ENCODE peak calls at places on chromosomes 6 and 20, in five cellular contexts. R is neuronal stem cell, N is H1, E is H9, Z is trophoblast cell. Q is an unnamed sample.

GRCh38 chr20:58753267-58753928 is 60.8 kb downstream of the NPEPL1 start:
- DNase-seq in N (peak), R (no peak), E (peak), Z (no peak), Q (no peak)

GRCh38 chr6:90095788-90096187 is 200.9 kb downstream of the BACH2 start:
- DNase-seq in R (no peak), E (no peak), Z (no peak), N (no peak), Q (no peak)

GRCh38 chr6:169738204-169738971 is 13.0 kb downstream of the DYNLT2 start:
- DNase-seq in E (peak), R (no peak), Z (no peak), N (no peak), Q (no peak)

GRCh38 chr6:13011612-13012146 is 295.1 kb downstream of the PHACTR1 start:
- DNase-seq in Z (no peak), E (no peak), N (no peak), R (no peak), Q (no peak)

GRCh38 chr6:45021652-45022051 is 306.5 kb upstream of the RUNX2 start:
- DNase-seq in N (no peak), Z (no peak), E (no peak), R (no peak), Q (peak)

GRCh38 chr20:35091808-35092523 is 641 bp downstream of the TRPC4AP start:
- DNase-seq in N (no peak), Z (no peak), E (no peak), R (no peak), Q (peak)

GRCh38 chr6:136967874-136968752 is 46.0 kb downstream of the SLC35D3 start:
- DNase-seq in Z (peak), N (peak), R (peak), E (peak), Q (peak)

GRCh38 chr20:54197621-54198604 is 10.0 kb upstream of the PFDN4 start:
- DNase-seq in E (no peak), R (no peak), N (no peak), Z (no peak), Q (no peak)

GRCh38 chr20:51064160-51064559 is 41.3 kb upstream of the KCNG1 start:
- DNase-seq in Z (no peak), N (no peak), R (no peak), E (no peak), Q (no peak)

GRCh38 chr6:41156001-41156400 is 1.9 kb upstream of the TREML1 start:
- DNase-seq in Z (no peak), R (no peak), E (no peak), N (no peak), Q (no peak)

GRCh38 chr6:155850408-155850841 is 394.8 kb upstream of the NOX3 start:
- DNase-seq in E (no peak), R (no peak), N (no peak), Z (no peak), Q (peak)

GRCh38 chr20:49790077-49790798 is 22.4 kb upstream of the SLC9A8 start:
- DNase-seq in N (no peak), Z (peak), R (no peak), E (no peak), Q (peak)

GRCh38 chr6:28811873-28812272 is 111.9 kb downstream of the TRIM27 start:
- DNase-seq in R (no peak), Z (no peak), E (no peak), N (no peak), Q (peak)

GRCh38 chr20:14142171-14142570 is 146.9 kb downstream of the MACROD2 start:
- DNase-seq in Z (peak), E (peak), N (peak), R (peak), Q (peak)

GRCh38 chr20:8853805-8854338 is 215.0 kb upstream of the PLCB4 start:
- DNase-seq in E (peak), Z (peak), N (no peak), R (peak), Q (peak)

GRCh38 chr6:57173886-57174510 is 1.9 kb downstream of the BAG2 start:
- DNase-seq in N (no peak), R (no peak), E (peak), Z (peak), Q (peak)

GRCh38 chr6:140850438-140850837 is 1282.3 kb upstream of the GJE1 start:
- DNase-seq in Z (no peak), E (no peak), N (no peak), R (no peak), Q (peak)

GRCh38 chr6:88914180-88914579 is 49.2 kb downstream of the RNGTT start:
- DNase-seq in R (no peak), N (no peak), E (no peak), Z (no peak), Q (no peak)

GRCh38 chr6:47034919-47035318 is 7.2 kb downstream of the ADGRF1 start:
- DNase-seq in N (no peak), Z (no peak), E (no peak), R (no peak), Q (peak)

GRCh38 chr6:137167702-137168377 is 5.6 kb downstream of the IL22RA2 start:
- DNase-seq in N (no peak), E (no peak), Z (no peak), R (no peak), Q (no peak)

GRCh38 chr6:1724616-1725015 is 114.9 kb downstream of the FOXC1 start:
- DNase-seq in R (no peak), E (peak), Z (no peak), N (no peak), Q (no peak)

GRCh38 chr6:5249451-5250122 is 11.2 kb downstream of the LYRM4 start:
- DNase-seq in E (no peak), Z (no peak), N (no peak), R (no peak), Q (no peak)

GRCh38 chr6:147103641-147104040 is 100.6 kb upstream of the STXBP5 start:
- DNase-seq in R (no peak), E (no peak), Z (no peak), N (no peak), Q (no peak)

GRCh38 chr20:25321991-25322390 is 68.6 kb downstream of the ABHD12 start:
- DNase-seq in E (no peak), N (no peak), Z (no peak), R (no peak), Q (peak)

GRCh38 chr6:52499026-52499425 is 77.8 kb downstream of the TRAM2 start:
- DNase-seq in R (no peak), Z (peak), E (no peak), N (no peak), Q (peak)

GRCh38 chr6:28154357-28154756 is 12.7 kb downstream of the ZKSCAN8 start:
- DNase-seq in Z (no peak), N (no peak), R (no peak), E (no peak), Q (no peak)

GRCh38 chr20:5918856-5919633 is 31.3 kb downstream of the TRMT6 start:
- DNase-seq in E (no peak), R (no peak), Z (no peak), N (no peak), Q (peak)

GRCh38 chr20:39039261-39039660 is 77.1 kb downstream of the DHX35 start:
- DNase-seq in Z (peak), N (no peak), E (no peak), R (no peak), Q (no peak)

GRCh38 chr20:39036851-39037250 is 74.7 kb downstream of the DHX35 start:
- DNase-seq in E (no peak), Z (peak), R (no peak), N (no peak), Q (peak)

GRCh38 chr20:39040116-39040515 is 78.0 kb downstream of the DHX35 start:
- DNase-seq in E (no peak), R (no peak), Z (no peak), N (no peak), Q (no peak)

GRCh38 chr20:39038047-39038446 is 75.9 kb downstream of the DHX35 start:
- DNase-seq in R (no peak), E (no peak), Z (no peak), N (no peak), Q (no peak)

GRCh38 chr20:39038495-39038894 is 76.4 kb downstream of the DHX35 start:
- DNase-seq in Z (no peak), R (no peak), E (no peak), N (no peak), Q (no peak)
- H2BK120ac ChIP-seq in Z (no peak), R (no peak), E (no peak), N (no peak), Q (no peak)

GRCh38 chr6:148885920-148886845 is 139.4 kb downstream of the UST start:
- DNase-seq in R (peak), E (no peak), Z (no peak), N (no peak), Q (no peak)
- H3K18ac ChIP-seq in R (no peak), E (no peak), Z (no peak), N (no peak), Q (peak)

GRCh38 chr20:44624743-44625271 is 26.7 kb downstream of the ADA start:
- DNase-seq in N (no peak), Z (no peak), E (no peak), R (no peak), Q (no peak)
- H2BK12ac ChIP-seq in N (no peak), Z (no peak), E (no peak), R (no peak), Q (no peak)

GRCh38 chr20:62814709-62815065 is 2.2 kb upstream of the COL9A3 start:
- DNase-seq in N (no peak), E (no peak), Z (no peak), R (no peak), Q (no peak)

GRCh38 chr20:62815066-62815991 is 1.5 kb upstream of the COL9A3 start:
- DNase-seq in N (peak), E (peak), Z (no peak), R (no peak), Q (peak)

GRCh38 chr20:62817975-62818591 is 1.2 kb downstream of the COL9A3 start:
- DNase-seq in N (no peak), Z (no peak), R (no peak), E (no peak), Q (no peak)

GRCh38 chr20:62816879-62817873 is at the start of gene COL9A3:
- DNase-seq in E (no peak), Z (no peak), R (no peak), N (no peak), Q (no peak)

DNA sequence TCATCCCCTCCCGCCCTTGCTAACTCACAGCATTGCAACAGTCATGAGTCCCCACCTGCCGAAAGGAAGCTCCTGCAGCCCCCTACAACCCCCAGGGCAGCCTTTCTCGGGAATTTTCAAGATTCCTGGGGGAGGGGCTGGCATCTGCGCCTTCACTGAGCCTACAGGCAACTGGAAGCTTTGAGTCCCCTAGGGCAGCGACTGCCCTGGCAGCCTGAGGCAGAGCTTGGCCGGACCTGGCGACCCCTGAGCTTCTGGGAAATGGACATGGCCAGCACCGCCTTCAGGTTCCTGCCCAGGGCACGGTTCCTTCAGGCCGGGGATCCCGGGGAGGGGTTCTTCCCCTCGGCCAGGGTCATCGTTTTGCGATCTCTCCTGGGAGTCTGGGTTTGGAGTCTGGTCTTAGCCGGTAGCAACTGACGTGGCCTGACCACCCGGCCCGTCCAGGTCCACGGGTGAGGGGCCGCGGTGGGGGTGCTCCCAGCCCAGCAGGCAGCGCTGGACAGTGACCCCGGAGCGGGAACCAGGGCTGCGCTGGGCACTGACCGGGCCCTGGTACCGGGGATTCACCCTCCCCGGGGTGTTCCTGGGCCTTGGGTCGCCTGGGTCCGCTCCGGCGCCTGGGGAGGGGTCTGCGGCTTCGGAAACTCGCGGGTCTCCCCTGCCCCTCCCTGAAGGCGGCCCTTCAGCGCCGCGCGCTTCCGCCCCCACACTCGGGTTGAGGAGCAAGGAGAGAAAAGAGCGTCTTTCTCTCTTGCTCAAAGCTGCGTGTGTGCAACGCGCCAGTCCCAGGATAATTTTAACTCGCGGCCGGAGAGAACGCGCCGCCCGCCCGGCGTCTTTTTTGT is 595 bp upstream of the COL9A3 start:
- DNase-seq in E (peak), R (peak), N (peak), Z (no peak), Q (peak)
- H2BK120ac ChIP-seq in E (no peak), R (peak), N (peak), Z (peak), Q (no peak)

GRCh38 chr20:36861875-36862801 is 13.8 kb upstream of the TLDC2 start:
- DNase-seq in E (peak), Z (peak), R (no peak), N (no peak), Q (peak)
- H3K18ac ChIP-seq in E (no peak), Z (peak), R (peak), N (peak), Q (peak)

GRCh38 chr6:125668071-125668470 is 81.4 kb upstream of the HEY2 start:
- DNase-seq in E (no peak), Z (no peak), N (no peak), R (no peak), Q (no peak)
- H2BK12ac ChIP-seq in E (no peak), Z (no peak), N (no peak), R (no peak), Q (no peak)

GRCh38 chr6:152098683-152099082 is 291.2 kb downstream of the ESR1 start:
- DNase-seq in N (no peak), Z (no peak), R (no peak), E (no peak), Q (no peak)

GRCh38 chr6:152094992-152095592 is 287.6 kb downstream of the ESR1 start:
- DNase-seq in Z (peak), R (no peak), E (peak), N (peak), Q (peak)

GRCh38 chr6:152094276-152094675 is 286.8 kb downstream of the ESR1 start:
- DNase-seq in Z (no peak), E (no peak), N (no peak), R (no peak), Q (no peak)

GRCh38 chr6:152099816-152100618 is 292.5 kb downstream of the ESR1 start:
- DNase-seq in Z (peak), N (no peak), E (no peak), R (no peak), Q (peak)

DNA sequence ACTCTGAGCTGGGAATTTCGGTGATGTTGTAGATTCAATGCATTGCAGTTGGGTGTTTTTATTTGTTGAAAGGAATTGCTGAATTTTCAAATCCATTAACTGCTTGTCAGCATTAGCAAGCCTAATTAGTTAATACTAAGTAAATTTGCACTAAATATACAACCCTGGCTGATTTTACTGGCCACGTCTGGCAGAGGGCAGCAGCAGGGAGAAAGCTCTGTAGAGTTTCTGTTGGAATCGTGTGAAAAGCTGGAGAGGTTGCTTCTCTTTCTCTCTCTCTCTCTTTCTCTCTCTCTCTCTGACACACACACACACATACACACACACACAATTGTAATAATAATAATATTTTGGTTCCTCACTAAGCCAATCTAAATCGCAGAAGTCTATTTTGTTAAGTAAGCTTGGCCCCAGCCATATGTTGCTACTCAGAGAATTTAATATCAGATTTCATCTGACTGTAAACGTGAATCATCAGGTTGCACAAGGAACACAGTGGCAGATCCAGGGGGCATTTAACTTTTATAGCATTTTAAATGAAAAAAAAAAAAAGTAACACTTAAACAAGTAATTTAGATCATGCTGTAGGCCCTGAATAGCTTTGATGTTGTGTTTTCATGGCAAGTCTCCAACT is 289.5 kb downstream of the ESR1 start:
- DNase-seq in Z (no peak), N (no peak), E (no peak), R (no peak), Q (peak)
- H2BK120ac ChIP-seq in Z (no peak), N (no peak), E (no peak), R (no peak), Q (no peak)

DNA sequence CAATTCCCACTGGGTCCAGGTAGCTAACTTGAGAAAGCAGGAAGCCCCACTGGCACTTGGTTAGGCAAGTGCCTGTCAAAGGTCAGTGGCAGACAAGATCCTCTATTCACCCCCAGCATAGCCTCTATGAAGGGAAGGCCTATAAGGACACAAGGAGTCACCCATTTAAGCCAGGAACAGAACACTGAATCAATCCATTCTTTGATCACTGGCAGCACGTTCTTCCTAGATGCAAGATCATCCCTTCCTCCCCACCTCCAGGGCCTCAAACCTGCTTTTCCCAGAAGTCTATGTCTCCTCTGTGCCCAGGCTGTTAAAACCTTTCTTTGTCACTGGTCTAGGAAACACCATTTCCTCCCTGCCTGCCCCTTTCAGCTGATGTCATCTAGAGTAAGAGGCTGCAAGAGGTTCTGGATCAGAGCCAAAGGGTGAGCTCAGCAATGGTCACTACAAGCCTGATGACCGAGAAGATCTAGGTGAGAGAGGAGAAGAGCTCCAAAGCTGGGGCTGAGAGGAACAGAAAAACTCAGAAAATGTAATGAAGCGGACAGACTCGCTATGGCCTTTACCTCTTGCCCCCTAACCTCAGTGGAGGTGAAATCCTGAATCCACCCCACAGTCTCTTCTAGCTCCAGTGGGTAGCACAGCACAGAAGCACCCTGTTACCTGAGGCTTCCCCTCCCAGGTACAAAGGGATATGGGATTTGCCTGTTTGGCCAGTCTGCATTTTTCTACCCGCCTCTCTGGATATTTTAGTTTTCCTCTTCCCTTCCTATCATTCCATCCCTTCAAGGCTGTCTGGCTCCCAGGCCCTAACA is 1.8 kb downstream of the GTPBP2 start:
- DNase-seq in Z (peak), E (no peak), R (no peak), N (no peak), Q (peak)
- H3K18ac ChIP-seq in Z (peak), E (no peak), R (no peak), N (no peak), Q (peak)